ENCODE peak calls at places on chromosome 1, in ten cellular contexts. N is HFF-Myc; F is dorsolateral prefrontal cortex; Y is bronchial epithelial cell; V is astrocyte of the spinal cord; X is CD8-positive, alpha-beta T cell; W is fibroblast of pulmonary artery; R is suprapubic skin; G is cardiac muscle cell; I is lower lobe of right lung. Q is an unnamed sample.
A peak's percentile ranks its signal among the peaks of the same experiment; 100 is the strongest.

GRCh38 chr1:46820560-46821060 is 21.8 kb downstream of the CYP4B1 start:
- DNase-seq in G (no peak), Y (no peak), W (no peak), F (no peak), X (no peak), I (no peak), N (no peak), R (no peak), V (no peak), Q (no peak)

GRCh38 chr1:74570797-74571492 is 58.5 kb upstream of the LRRC53 start:
- DNase-seq in G (no peak), Y (no peak), V (no peak), F (no peak), R (no peak), X (no peak), I (no peak), W (no peak), N (no peak), Q (no peak)

GRCh38 chr1:15731735-15732685 is 4.0 kb upstream of the SLC25A34 start:
- DNase-seq in N (no peak), Y (no peak), R (no peak), I (no peak), W (no peak), G (no peak), X (no peak), V (no peak), F (no peak), Q (no peak)

GRCh38 chr1:173669491-173669941 is at the start of gene ANKRD45:
- DNase-seq in Y (no peak), G (peak; percentile 76), V (peak; percentile 54), F (peak; percentile 61), X (no peak), R (no peak), N (peak; percentile 20), I (peak; percentile 68), W (peak; percentile 57), Q (peak; percentile 31)

GRCh38 chr1:56169856-56170255 is 409.5 kb downstream of the PLPP3 start:
- DNase-seq in N (no peak), X (no peak), R (no peak), F (no peak), W (peak; percentile 29), V (peak; percentile 55), Y (no peak), G (no peak), I (no peak), Q (peak; percentile 60)

GRCh38 chr1:85952460-85952859 is 204.1 kb downstream of the COL24A1 start:
- DNase-seq in N (no peak), I (no peak), F (no peak), X (no peak), W (no peak), R (no peak), G (no peak), Y (no peak), V (no peak), Q (no peak)

GRCh38 chr1:162023547-162024501 is at the start of gene OLFML2B:
- DNase-seq in I (peak; percentile 75), G (peak; percentile 74), R (peak; percentile 80), F (peak; percentile 58), Y (peak; percentile 79), N (peak; percentile 63), W (peak; percentile 83), X (peak; percentile 6), V (peak; percentile 84), Q (peak; percentile 93)

GRCh38 chr1:980137-980571 is 1.7 kb downstream of the PERM1 start:
- DNase-seq in X (no peak), Y (peak; percentile 39), I (no peak), G (no peak), N (no peak), W (no peak), V (no peak), F (no peak), R (no peak), Q (no peak)

GRCh38 chr1:203152158-203153034 is 23.2 kb downstream of the MYBPH start:
- DNase-seq in W (no peak), N (no peak), I (no peak), Y (peak; percentile 73), X (no peak), R (no peak), G (no peak), V (peak; percentile 75), F (no peak), Q (peak; percentile 57)

GRCh38 chr1:34885405-34886247 is 26.1 kb upstream of the SMIM12 start:
- DNase-seq in F (no peak), W (peak; percentile 28), R (no peak), N (no peak), X (peak; percentile 24), G (peak; percentile 64), Y (peak; percentile 7), V (peak; percentile 3), I (peak; percentile 64), Q (peak; percentile 19)

GRCh38 chr1:90616395-90616794 is 100.7 kb downstream of the BARHL2 start:
- DNase-seq in I (no peak), R (no peak), X (no peak), V (no peak), F (no peak), G (peak; percentile 28), Y (peak; percentile 21), W (peak; percentile 0), N (no peak), Q (no peak)

GRCh38 chr1:223713546-223714420 is 1.4 kb downstream of the CAPN2 start:
- DNase-seq in Y (peak; percentile 85), N (no peak), F (no peak), G (no peak), W (peak; percentile 36), I (no peak), V (no peak), R (no peak), X (no peak), Q (no peak)

GRCh38 chr1:145729661-145730436 is 10.6 kb downstream of the CD160 start:
- DNase-seq in R (no peak), X (no peak), G (no peak), F (no peak), I (no peak), N (no peak), V (no peak), Y (no peak), W (no peak), Q (peak; percentile 38)

GRCh38 chr1:211639500-211640361 is 35.7 kb downstream of the NEK2 start:
- DNase-seq in X (no peak), I (no peak), R (no peak), F (no peak), W (peak; percentile 96), G (no peak), N (peak; percentile 52), V (peak; percentile 92), Y (peak; percentile 70), Q (peak; percentile 94)

GRCh38 chr1:211641942-211642341 is 33.5 kb downstream of the NEK2 start:
- DNase-seq in V (no peak), I (no peak), R (no peak), N (no peak), F (no peak), W (no peak), X (no peak), G (no peak), Y (no peak), Q (no peak)

GRCh38 chr1:211644653-211645052 is 30.8 kb downstream of the NEK2 start:
- DNase-seq in W (no peak), X (no peak), G (no peak), N (no peak), F (no peak), V (no peak), I (no peak), Y (no peak), R (no peak), Q (no peak)

GRCh38 chr1:211643324-211644212 is 31.9 kb downstream of the NEK2 start:
- DNase-seq in V (peak; percentile 37), G (peak; percentile 72), X (no peak), I (peak; percentile 67), R (no peak), F (no peak), Y (peak; percentile 48), N (no peak), W (no peak), Q (no peak)

DNA sequence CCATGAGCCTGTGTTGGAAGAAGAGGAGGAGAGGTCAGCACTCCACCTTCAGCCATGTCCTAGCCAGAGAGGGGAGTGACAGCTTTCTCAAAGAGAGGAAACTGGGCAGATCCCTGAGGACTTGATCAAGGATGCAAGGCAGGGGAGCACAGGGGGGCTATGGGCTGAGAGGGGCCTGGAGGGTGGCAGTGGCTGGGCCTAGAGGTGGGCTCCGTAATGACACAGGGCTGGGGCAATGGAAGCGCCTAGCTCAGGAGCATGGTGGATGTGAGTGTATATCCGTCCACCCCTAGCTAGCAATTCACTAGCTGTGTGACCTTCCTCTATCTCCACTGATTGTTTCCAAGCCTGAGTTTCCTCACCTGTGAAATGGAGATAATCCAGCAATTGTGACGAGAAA is 32.6 kb downstream of the NEK2 start:
- DNase-seq in N (no peak), Y (no peak), F (no peak), I (no peak), X (no peak), V (no peak), G (no peak), W (no peak), R (no peak), Q (no peak)
- H3K4me3 ChIP-seq in N (no peak overlapping the region), Y (no peak overlapping the region), F (no peak overlapping the region), I (no peak overlapping the region), X (no peak overlapping the region), V (no peak overlapping the region), G (no peak overlapping the region), W (no peak overlapping the region), R (no peak overlapping the region), Q (no peak overlapping the region)

GRCh38 chr1:40659649-40659947 is 5.9 kb downstream of the RIMS3 start:
- DNase-seq in W (no peak), X (no peak), N (no peak), Y (no peak), I (no peak), F (no peak), R (no peak), G (no peak), V (no peak), Q (no peak)
- TF ChIP-seq CTCF in W (no peak), X (no peak), N (no peak), Y (no peak), I (no peak), F (no peak), R (no peak), G (no peak), V (no peak), Q (no peak)

DNA sequence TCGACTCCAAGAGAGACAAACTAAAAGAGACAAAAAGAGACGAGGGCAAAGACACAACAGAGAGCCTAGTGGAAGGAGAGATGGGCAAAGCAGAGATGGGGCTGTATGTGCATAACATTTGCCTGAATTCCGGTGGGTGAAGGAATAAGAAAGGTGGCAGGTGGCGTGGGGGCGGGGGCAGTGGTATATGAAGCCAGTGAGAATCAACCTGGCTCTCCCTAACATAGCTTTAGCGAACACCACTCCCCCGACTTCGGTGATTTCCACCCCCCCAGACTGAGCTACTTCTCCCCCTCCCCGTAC is 1.1 kb downstream of the INKA2 start:
- DNase-seq in G (no peak), Y (no peak), X (no peak), V (no peak), I (no peak), F (no peak), W (no peak), N (no peak), R (no peak), Q (no peak)
- H3K4me3 ChIP-seq in G (peak overlapping the region; percentile 53), Y (peak overlapping the region; percentile 70), X (peak overlapping the region; percentile 74), V (peak overlapping the region; percentile 54), I (peak overlapping the region; percentile 77), F (peak overlapping the region; percentile 77), W (peak overlapping the region; percentile 67), N (peak overlapping the region; percentile 54), R (peak overlapping the region; percentile 72), Q (peak overlapping the region; percentile 61)

DNA sequence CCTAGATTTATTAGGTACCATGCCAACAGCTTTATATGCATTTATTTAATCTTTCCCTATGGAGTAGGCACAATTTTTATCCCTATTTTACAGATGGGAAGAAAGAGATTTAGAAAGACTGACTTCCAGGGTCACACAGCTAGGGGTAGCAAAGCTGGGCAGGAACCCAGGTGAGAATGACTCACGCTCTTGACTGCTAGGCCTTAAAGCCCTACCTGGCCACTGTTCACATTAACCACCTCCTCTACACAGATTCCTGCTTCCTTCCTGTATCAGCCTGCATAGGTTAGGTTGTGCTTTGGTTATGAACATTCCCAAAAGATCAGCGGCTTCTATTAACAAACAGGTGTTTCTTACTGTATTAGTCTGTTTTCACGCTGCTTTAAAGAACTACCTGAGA is 53.2 kb downstream of the DNAJC6 start:
- DNase-seq in F (no peak), I (no peak), N (no peak), R (no peak), Y (peak; percentile 65), V (no peak), X (no peak), W (no peak), G (no peak), Q (no peak)
- TF ChIP-seq CTCF in F (no peak), I (no peak), N (no peak), R (no peak), Y (no peak), V (no peak), X (no peak), W (no peak), G (no peak), Q (no peak)